ENCODE peak calls at places on chromosomes 6 and 20, in eight cellular contexts. L, C, M, O, P, A, H and R are unnamed samples.

GRCh38 chr6:92589970-92590369 is 829.4 kb downstream of the EPHA7 start:
- DNase-seq in A (no peak), M (no peak), H (no peak), L (peak), C (no peak), O (no peak), P (no peak), R (no peak)

GRCh38 chr20:25356294-25356933 is 34.2 kb downstream of the ABHD12 start:
- DNase-seq in C (no peak), M (no peak), A (no peak), L (no peak), H (no peak), O (no peak), P (no peak), R (no peak)

GRCh38 chr20:35305682-35306556 is 13.7 kb upstream of the FAM83C start:
- DNase-seq in A (peak), H (no peak), O (no peak), M (peak), L (peak), P (peak), C (no peak), R (peak)

GRCh38 chr6:143374014-143374413 is 76.5 kb downstream of the ADAT2 start:
- DNase-seq in O (no peak), P (no peak), H (no peak), C (no peak), A (no peak), M (no peak), L (no peak), R (no peak)

GRCh38 chr20:5674176-5674660 is 76.0 kb upstream of the SHLD1 start:
- DNase-seq in L (peak), M (no peak), P (peak), C (no peak), O (no peak), H (no peak), A (no peak), R (peak)

GRCh38 chr6:117399924-117400323 is 25.8 kb downstream of the ROS1 start:
- DNase-seq in C (no peak), M (peak), A (no peak), P (no peak), H (no peak), L (peak), O (no peak), R (peak)

GRCh38 chr20:57293998-57294397 is 27.6 kb upstream of the BMP7 start:
- DNase-seq in A (no peak), H (no peak), M (no peak), P (no peak), C (no peak), O (no peak), L (no peak), R (no peak)

GRCh38 chr6:83928286-83928685 is 68.8 kb downstream of the CYB5R4 start:
- DNase-seq in L (no peak), P (no peak), H (no peak), O (no peak), A (no peak), M (no peak), C (no peak), R (no peak)

GRCh38 chr20:1108437-1108920 is 9.9 kb upstream of the PSMF1 start:
- DNase-seq in L (peak), A (peak), M (peak), H (peak), O (peak), P (peak), C (peak), R (peak)